ENCODE peak calls at places on chromosomes 5 and 9, in six cellular contexts. One of them, this sample, is unnamed.
A peak's percentile ranks its signal among the peaks of the same experiment; 100 is the strongest.

GRCh38 chr5:143562935-143563334 is 159.4 kb upstream of the NR3C1 start:
- DNase-seq in H7: no peak
- DNase-seq in NB4: no peak
- DNase-seq in cardiac fibroblast: peak; percentile 95
- DNase-seq in fibroblast of the conjunctiva: peak; percentile 79
- DNase-seq in activated CD8-positive, alpha-beta memory T cell treated with anti-CD3 and anti-CD28 coated beads for 24 hours: no peak
- DNase-seq in this sample: no peak

GRCh38 chr9:132997591-132997990 is 19.1 kb downstream of the GFI1B start:
- DNase-seq in cardiac fibroblast: peak; percentile 66
- DNase-seq in activated CD8-positive, alpha-beta memory T cell treated with anti-CD3 and anti-CD28 coated beads for 24 hours: no peak
- DNase-seq in fibroblast of the conjunctiva: no peak
- DNase-seq in NB4: no peak
- DNase-seq in H7: peak; percentile 25
- DNase-seq in this sample: no peak

GRCh38 chr5:78644741-78645300 is 3.8 kb downstream of the LHFPL2 start:
- DNase-seq in H7: no peak
- DNase-seq in fibroblast of the conjunctiva: no peak
- DNase-seq in NB4: no peak
- DNase-seq in cardiac fibroblast: no peak
- DNase-seq in activated CD8-positive, alpha-beta memory T cell treated with anti-CD3 and anti-CD28 coated beads for 24 hours: no peak
- DNase-seq in this sample: no peak

GRCh38 chr5:171312129-171312819 is 3.2 kb downstream of the TLX3 start:
- DNase-seq in fibroblast of the conjunctiva: no peak
- DNase-seq in cardiac fibroblast: no peak
- DNase-seq in NB4: no peak
- DNase-seq in H7: peak; percentile 81
- DNase-seq in activated CD8-positive, alpha-beta memory T cell treated with anti-CD3 and anti-CD28 coated beads for 24 hours: no peak
- DNase-seq in this sample: no peak

GRCh38 chr5:170628028-170628427 is 124.2 kb downstream of the KCNIP1 start:
- DNase-seq in cardiac fibroblast: no peak
- DNase-seq in fibroblast of the conjunctiva: no peak
- DNase-seq in NB4: no peak
- DNase-seq in activated CD8-positive, alpha-beta memory T cell treated with anti-CD3 and anti-CD28 coated beads for 24 hours: no peak
- DNase-seq in H7: no peak
- DNase-seq in this sample: no peak

GRCh38 chr5:82440041-82440440 is 161.9 kb upstream of the RPS23 start:
- DNase-seq in H7: no peak
- DNase-seq in NB4: no peak
- DNase-seq in cardiac fibroblast: no peak
- DNase-seq in fibroblast of the conjunctiva: peak; percentile 43
- DNase-seq in activated CD8-positive, alpha-beta memory T cell treated with anti-CD3 and anti-CD28 coated beads for 24 hours: no peak
- DNase-seq in this sample: no peak

GRCh38 chr5:113663879-113664278 is 150.4 kb downstream of the YTHDC2 start:
- DNase-seq in cardiac fibroblast: peak; percentile 61
- DNase-seq in fibroblast of the conjunctiva: no peak
- DNase-seq in H7: peak; percentile 19
- DNase-seq in activated CD8-positive, alpha-beta memory T cell treated with anti-CD3 and anti-CD28 coated beads for 24 hours: no peak
- DNase-seq in NB4: peak; percentile 23
- DNase-seq in this sample: no peak

GRCh38 chr9:83965350-83966208 is 14.4 kb downstream of the HNRNPK start:
- DNase-seq in fibroblast of the conjunctiva: no peak
- DNase-seq in NB4: peak; percentile 48
- DNase-seq in activated CD8-positive, alpha-beta memory T cell treated with anti-CD3 and anti-CD28 coated beads for 24 hours: no peak
- DNase-seq in H7: no peak
- DNase-seq in cardiac fibroblast: no peak
- DNase-seq in this sample: no peak

GRCh38 chr5:64872044-64872443 is 103.3 kb downstream of the CWC27 start:
- DNase-seq in NB4: no peak
- DNase-seq in fibroblast of the conjunctiva: no peak
- DNase-seq in cardiac fibroblast: peak; percentile 48
- DNase-seq in H7: no peak
- DNase-seq in activated CD8-positive, alpha-beta memory T cell treated with anti-CD3 and anti-CD28 coated beads for 24 hours: no peak
- DNase-seq in this sample: no peak

GRCh38 chr5:52987711-52988329 is 1.3 kb upstream of the ITGA2 start:
- DNase-seq in H7: no peak
- DNase-seq in fibroblast of the conjunctiva: no peak
- DNase-seq in cardiac fibroblast: peak; percentile 71
- DNase-seq in activated CD8-positive, alpha-beta memory T cell treated with anti-CD3 and anti-CD28 coated beads for 24 hours: no peak
- DNase-seq in NB4: no peak
- DNase-seq in this sample: no peak

GRCh38 chr5:65102501-65102825 is 333.7 kb downstream of the CWC27 start:
- DNase-seq in activated CD8-positive, alpha-beta memory T cell treated with anti-CD3 and anti-CD28 coated beads for 24 hours: no peak
- DNase-seq in H7: peak; percentile 31
- DNase-seq in NB4: no peak
- DNase-seq in fibroblast of the conjunctiva: no peak
- DNase-seq in cardiac fibroblast: no peak
- DNase-seq in this sample: no peak

GRCh38 chr5:61311836-61312808 is 19.9 kb upstream of the ZSWIM6 start:
- DNase-seq in cardiac fibroblast: peak; percentile 94
- DNase-seq in H7: no peak
- DNase-seq in activated CD8-positive, alpha-beta memory T cell treated with anti-CD3 and anti-CD28 coated beads for 24 hours: no peak
- DNase-seq in NB4: no peak
- DNase-seq in fibroblast of the conjunctiva: peak; percentile 79
- DNase-seq in this sample: no peak

This sample was measured in osteocyte.